ENCODE peak calls at places on chromosome 5, in seven cellular contexts. E is cardiac fibroblast, I is nephron progenitor cell, M is natural killer cell, U is AG04450, A is heart right ventricle, X is GM13976. G is an unnamed sample.

GRCh38 chr5:57494104-57495098 is 11.8 kb upstream of the ACTBL2 start:
- DNase-seq in E (peak), I (no peak), M (no peak), U (peak), A (peak), X (no peak), G (no peak)

GRCh38 chr5:77641963-77642589 is 3.6 kb upstream of the OTP start:
- DNase-seq in E (no peak), I (no peak), M (no peak), U (no peak), A (no peak), X (no peak), G (no peak)

GRCh38 chr5:84450617-84451414 is 66.1 kb upstream of the EDIL3 start:
- DNase-seq in E (peak), I (no peak), M (no peak), U (no peak), A (no peak), X (no peak), G (no peak)

GRCh38 chr5:65954200-65954599 is 27.8 kb downstream of the ERBIN start:
- DNase-seq in E (no peak), I (no peak), M (no peak), U (no peak), A (no peak), X (no peak), G (no peak)

GRCh38 chr5:31833710-31834109 is 194.8 kb downstream of the PDZD2 start:
- DNase-seq in E (no peak), I (no peak), M (no peak), U (no peak), A (no peak), X (no peak), G (no peak)

GRCh38 chr5:57445715-57446037 is 36.9 kb downstream of the ACTBL2 start:
- DNase-seq in E (peak), I (no peak), M (no peak), U (no peak), A (no peak), X (no peak), G (no peak)

GRCh38 chr5:56077796-56078233 is 83.1 kb upstream of the IL6ST start:
- DNase-seq in E (no peak), I (no peak), M (no peak), U (no peak), A (no peak), X (no peak), G (no peak)

GRCh38 chr5:456351-457194 is 13.6 kb downstream of the EXOC3 start:
- DNase-seq in E (no peak), I (no peak), M (peak), U (no peak), A (peak), X (no peak), G (peak)

GRCh38 chr5:154503698-154504039 is 25.6 kb upstream of the HAND1 start:
- DNase-seq in E (no peak), I (no peak), M (no peak), U (no peak), A (no peak), X (no peak), G (no peak)

GRCh38 chr5:137737349-137738256 is 1.7 kb upstream of the KLHL3 start:
- DNase-seq in E (peak), I (no peak), M (no peak), U (no peak), A (peak), X (peak), G (no peak)

GRCh38 chr5:132065951-132066701 is 5.7 kb downstream of the IL3 start:
- DNase-seq in E (no peak), I (no peak), M (no peak), U (no peak), A (no peak), X (no peak), G (no peak)

GRCh38 chr5:54446169-54446786 is 9.2 kb upstream of the HSPB3 start:
- DNase-seq in E (no peak), I (no peak), M (no peak), U (no peak), A (no peak), X (no peak), G (no peak)

GRCh38 chr5:29930316-29930715 is 1263.2 kb upstream of the CDH6 start:
- DNase-seq in E (no peak), I (no peak), M (no peak), U (no peak), A (no peak), X (no peak), G (no peak)

GRCh38 chr5:135594416-135594960 is 15.7 kb upstream of the CXCL14 start:
- DNase-seq in E (no peak), I (no peak), M (no peak), U (no peak), A (no peak), X (no peak), G (no peak)

GRCh38 chr5:34517249-34517648 is 138.9 kb upstream of the RAI14 start:
- DNase-seq in E (peak), I (no peak), M (no peak), U (no peak), A (no peak), X (no peak), G (no peak)

GRCh38 chr5:6803981-6804550 is 90.8 kb downstream of the TENT4A start:
- DNase-seq in E (no peak), I (no peak), M (no peak), U (no peak), A (no peak), X (no peak), G (no peak)

GRCh38 chr5:73387630-73388370 is 60.8 kb downstream of the FOXD1 start:
- DNase-seq in E (peak), I (no peak), M (no peak), U (no peak), A (no peak), X (peak), G (no peak)

GRCh38 chr5:73419414-73420390 is 28.9 kb downstream of the FOXD1 start:
- DNase-seq in E (no peak), I (peak), M (no peak), U (peak), A (no peak), X (no peak), G (no peak)

GRCh38 chr5:159049844-159050318 is 49.8 kb downstream of the EBF1 start:
- DNase-seq in E (peak), I (no peak), M (no peak), U (no peak), A (no peak), X (no peak), G (no peak)

GRCh38 chr5:111848374-111848914 is 91.5 kb upstream of the NREP start:
- DNase-seq in E (peak), I (no peak), M (no peak), U (no peak), A (no peak), X (no peak), G (no peak)

GRCh38 chr5:128436825-128437224 is 101.2 kb downstream of the FBN2 start:
- DNase-seq in E (peak), I (no peak), M (no peak), U (peak), A (no peak), X (no peak), G (no peak)

GRCh38 chr5:179404321-179405053 is 59.2 kb upstream of the ADAMTS2 start:
- DNase-seq in E (peak), I (no peak), M (no peak), U (no peak), A (no peak), X (peak), G (no peak)
- TF ChIP-seq CTCF in E (peak), I (peak), M (no peak), U (peak), A (peak), X (no peak), G (no peak)

DNA sequence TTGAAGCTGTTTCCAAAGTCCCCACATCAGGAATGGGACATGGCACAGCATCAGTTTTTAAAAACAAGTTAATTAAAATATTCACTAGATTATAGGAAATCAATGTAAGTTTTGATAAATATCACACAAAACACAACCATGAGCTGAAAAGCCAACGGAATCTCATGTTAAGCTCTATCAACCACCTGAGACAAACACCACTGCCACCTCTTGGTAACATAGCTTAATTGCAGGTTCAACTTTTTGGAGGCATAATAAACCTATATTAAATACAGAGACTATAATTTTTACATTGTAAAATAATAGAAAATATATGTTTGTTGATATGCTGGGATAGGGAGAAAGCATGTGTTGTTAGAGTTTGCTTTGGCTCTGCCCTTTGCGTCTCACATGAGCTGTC is 126.1 kb downstream of the SV2C start:
- DNase-seq in E (no peak), I (no peak), M (no peak), U (no peak), A (no peak), X (no peak), G (no peak)
- TF ChIP-seq CTCF in E (no peak), I (peak), M (no peak), U (no peak), A (no peak), X (no peak), G (no peak)

DNA sequence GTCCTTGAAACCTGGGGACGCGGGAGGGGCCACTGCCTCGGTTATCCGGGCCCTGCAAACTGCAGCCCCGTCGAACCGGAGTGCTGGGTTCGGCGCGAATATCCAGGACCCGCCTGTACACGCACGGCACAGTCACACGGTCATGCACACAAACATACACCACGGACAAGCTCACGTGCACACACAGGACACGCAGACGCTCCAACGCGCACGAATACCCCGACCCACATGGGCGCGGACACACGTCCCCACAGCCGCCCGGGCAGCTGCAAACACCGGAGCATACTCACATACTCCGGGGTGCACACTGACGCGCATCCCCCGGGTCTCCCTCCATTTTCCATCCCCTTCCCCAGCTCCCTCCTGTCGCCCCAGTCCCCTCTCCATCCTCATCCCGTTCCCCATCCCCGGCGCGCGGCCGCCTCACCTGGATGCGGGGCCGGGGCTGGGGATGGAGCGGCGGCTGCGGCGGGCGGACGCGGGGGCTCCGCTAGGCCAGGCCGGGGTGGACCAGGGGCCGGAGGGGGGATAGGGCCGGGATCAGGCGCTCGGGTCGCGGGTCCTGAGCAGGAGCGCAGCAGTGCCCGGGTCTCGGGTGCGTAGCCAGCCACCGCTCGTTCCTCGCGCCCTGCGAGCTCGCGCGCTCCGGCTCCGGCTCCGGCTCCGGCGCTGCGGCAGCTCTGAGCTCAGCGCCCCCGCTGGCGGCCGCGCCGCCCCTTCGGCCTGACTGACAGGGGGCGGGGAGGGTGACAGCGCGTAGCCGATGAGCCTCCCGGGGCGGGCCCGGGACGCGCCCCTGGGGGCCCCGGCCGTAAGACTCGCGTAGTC is at the start of the genes EIF4E1B and SNCB:
- DNase-seq in E (no peak), I (peak), M (peak), U (no peak), A (peak), X (peak), G (peak)
- TF ChIP-seq CTCF in E (no peak), I (no peak), M (no peak), U (no peak), A (peak), X (no peak), G (no peak)

GRCh38 chr5:61768692-61769281 is 436.7 kb downstream of the ZSWIM6 start:
- DNase-seq in E (peak), I (peak), M (no peak), U (no peak), A (no peak), X (peak), G (no peak)
- TF ChIP-seq CTCF in E (peak), I (peak), M (no peak), U (peak), A (no peak), X (peak), G (no peak)

GRCh38 chr5:143685416-143685815 is 126.5 kb upstream of the HMHB1 start:
- DNase-seq in E (peak), I (no peak), M (no peak), U (no peak), A (no peak), X (no peak), G (no peak)
- TF ChIP-seq CTCF in E (peak), I (no peak), M (no peak), U (peak), A (peak), X (no peak), G (no peak)

DNA sequence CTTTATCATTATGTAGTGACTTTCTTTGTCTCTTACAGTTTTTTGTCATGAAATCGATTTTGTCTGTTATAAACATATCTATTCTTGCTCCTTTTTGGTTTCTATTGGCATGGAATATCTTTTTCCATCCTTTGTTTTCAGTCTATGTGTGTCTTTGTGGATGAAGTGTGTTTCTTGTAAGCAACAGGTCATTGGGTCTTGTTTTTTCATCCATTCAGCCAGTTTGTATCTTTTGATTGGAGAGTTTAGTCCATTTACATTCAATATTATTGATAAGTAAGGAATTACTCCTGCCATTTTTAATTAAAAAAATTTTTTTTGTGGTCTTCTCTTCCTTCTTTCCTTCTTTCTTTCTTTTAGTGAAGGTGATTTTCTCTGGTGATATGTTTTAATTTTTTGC is 194.1 kb downstream of the GDNF start:
- DNase-seq in E (no peak), I (no peak), M (no peak), U (no peak), A (no peak), X (no peak), G (no peak)
- TF ChIP-seq CTCF in E (no peak), I (no peak), M (no peak), U (no peak), A (no peak), X (no peak), G (no peak)

GRCh38 chr5:162607879-162608278 is 540.3 kb downstream of the GABRG2 start:
- DNase-seq in E (peak), I (no peak), M (no peak), U (no peak), A (no peak), X (no peak), G (no peak)
- TF ChIP-seq CTCF in E (no peak), I (peak), M (no peak), U (no peak), A (no peak), X (no peak), G (no peak)

GRCh38 chr5:52564594-52564993 is 223.1 kb upstream of the ITGA1 start:
- DNase-seq in E (no peak), I (no peak), M (no peak), U (no peak), A (no peak), X (no peak), G (no peak)

GRCh38 chr5:52562473-52562872 is 225.2 kb upstream of the ITGA1 start:
- DNase-seq in E (no peak), I (no peak), M (no peak), U (no peak), A (no peak), X (no peak), G (no peak)

GRCh38 chr5:52560366-52560765 is 227.3 kb upstream of the ITGA1 start:
- DNase-seq in E (peak), I (no peak), M (no peak), U (no peak), A (no peak), X (no peak), G (no peak)
- TF ChIP-seq CTCF in E (no peak), I (no peak), M (no peak), U (no peak), A (no peak), X (no peak), G (no peak)

GRCh38 chr5:78968781-78969180 is 16.3 kb downstream of the ARSB start:
- DNase-seq in E (no peak), I (no peak), M (no peak), U (no peak), A (no peak), X (no peak), G (no peak)

GRCh38 chr5:78961743-78962142 is 23.4 kb downstream of the ARSB start:
- DNase-seq in E (peak), I (no peak), M (no peak), U (no peak), A (no peak), X (no peak), G (no peak)

GRCh38 chr5:78959767-78960166 is 25.3 kb downstream of the ARSB start:
- DNase-seq in E (no peak), I (no peak), M (no peak), U (no peak), A (no peak), X (no peak), G (no peak)

GRCh38 chr5:78964889-78965288 is 20.2 kb downstream of the ARSB start:
- DNase-seq in E (peak), I (no peak), M (no peak), U (peak), A (no peak), X (peak), G (no peak)
- TF ChIP-seq CTCF in E (peak), I (peak), M (no peak), U (peak), A (peak), X (peak), G (no peak)

GRCh38 chr5:173453167-173453566 is 125.0 kb upstream of the STC2 start:
- DNase-seq in E (peak), I (no peak), M (no peak), U (no peak), A (no peak), X (no peak), G (no peak)

GRCh38 chr5:173451651-173452050 is 123.4 kb upstream of the STC2 start:
- DNase-seq in E (peak), I (no peak), M (no peak), U (no peak), A (no peak), X (no peak), G (no peak)

GRCh38 chr5:173452506-173452905 is 124.3 kb upstream of the STC2 start:
- DNase-seq in E (no peak), I (no peak), M (no peak), U (no peak), A (no peak), X (no peak), G (no peak)

GRCh38 chr5:173452098-173452497 is 123.9 kb upstream of the STC2 start:
- DNase-seq in E (peak), I (no peak), M (no peak), U (no peak), A (no peak), X (no peak), G (no peak)

GRCh38 chr5:173451031-173451430 is 122.8 kb upstream of the STC2 start:
- DNase-seq in E (peak), I (peak), M (no peak), U (no peak), A (no peak), X (peak), G (no peak)
- TF ChIP-seq CTCF in E (peak), I (peak), M (no peak), U (peak), A (peak), X (peak), G (no peak)

G was measured in activated B cell treated with CpG ODN at 0.5 μM for 24 hours.